ENCODE peak calls at places on chromosomes 6 and 20, in six cellular contexts. J is PC-3, O is GM23248, D is SK-N-SH, V is HCT116, T is MM.1S. U is an unnamed sample. For H3K9me2, the result is how much of the 10 kb centered on the place peaks cover.

GRCh38 chr6:169173532-169174268 is 79.9 kb downstream of the THBS2 start:
- DNase-seq in J (peak), O (no peak), D (no peak), V (no peak), T (no peak), U (no peak)

GRCh38 chr20:45629496-45630100 is at the start of gene WFDC10A:
- DNase-seq in J (peak), O (peak), D (peak), V (peak), T (peak), U (peak)

GRCh38 chr6:135052939-135053338 is 1.7 kb downstream of the HBS1L start:
- DNase-seq in J (no peak), O (peak), D (no peak), V (no peak), T (no peak), U (no peak)

GRCh38 chr6:13952101-13952500 is 27.3 kb downstream of the RNF182 start:
- DNase-seq in J (no peak), O (no peak), D (no peak), V (no peak), T (no peak), U (no peak)

GRCh38 chr6:113694278-113695077 is 162.7 kb upstream of the MARCKS start:
- DNase-seq in J (peak), O (peak), D (no peak), V (no peak), T (no peak), U (no peak)

GRCh38 chr6:29709178-29709576 is 14.1 kb upstream of the HLA-F start:
- DNase-seq in J (no peak), O (no peak), D (no peak), V (no peak), T (no peak), U (no peak)

GRCh38 chr6:158017621-158018369 is 36.1 kb downstream of the SYNJ2 start:
- DNase-seq in J (no peak), O (no peak), D (no peak), V (no peak), T (no peak), U (no peak)

GRCh38 chr6:67393356-67393755 is 1241.7 kb upstream of the ADGRB3 start:
- DNase-seq in J (no peak), O (no peak), D (no peak), V (no peak), T (no peak), U (no peak)

GRCh38 chr20:49186535-49187329 is 1.4 kb downstream of the STAU1 start:
- DNase-seq in J (peak), O (peak), D (peak), V (no peak), T (peak), U (peak)

GRCh38 chr6:36139991-36140710 is 9.8 kb downstream of the MAPK13 start:
- DNase-seq in J (no peak), O (no peak), D (no peak), V (no peak), T (no peak), U (peak)

GRCh38 chr6:109304284-109305015 is 77.8 kb downstream of the CD164 start:
- DNase-seq in J (no peak), O (peak), D (no peak), V (no peak), T (no peak), U (no peak)

GRCh38 chr6:104956663-104957294 is at the start of gene LIN28B:
- DNase-seq in J (no peak), O (no peak), D (no peak), V (no peak), T (no peak), U (peak)

GRCh38 chr20:3011752-3012151 is 31.7 kb upstream of the GNRH2 start:
- DNase-seq in J (no peak), O (no peak), D (no peak), V (no peak), T (no peak), U (no peak)

GRCh38 chr6:33988121-33989015 is 157.5 kb downstream of the GRM4 start:
- DNase-seq in J (no peak), O (no peak), D (peak), V (no peak), T (no peak), U (no peak)

GRCh38 chr6:158095671-158096070 is 72.4 kb downstream of the SERAC1 start:
- DNase-seq in J (no peak), O (no peak), D (no peak), V (no peak), T (no peak), U (no peak)

GRCh38 chr20:3116341-3116740 is 31.8 kb upstream of the AVP start:
- DNase-seq in J (no peak), O (no peak), D (no peak), V (no peak), T (no peak), U (no peak)

GRCh38 chr20:5504061-5504739 is 187.4 kb upstream of the PROKR2 start:
- DNase-seq in J (no peak), O (peak), D (peak), V (no peak), T (no peak), U (no peak)

GRCh38 chr20:16475225-16475624 is 98.0 kb downstream of the KIF16B start:
- DNase-seq in J (peak), O (peak), D (no peak), V (no peak), T (no peak), U (no peak)

GRCh38 chr20:3239867-3240775 is 1.1 kb upstream of the SLC4A11 start:
- DNase-seq in J (no peak), O (peak), D (no peak), V (no peak), T (no peak), U (no peak)

GRCh38 chr20:60857708-60858107 is 394.4 kb upstream of the CDH4 start:
- DNase-seq in J (no peak), O (peak), D (no peak), V (no peak), T (no peak), U (no peak)

GRCh38 chr6:12577124-12577845 is 139.3 kb upstream of the PHACTR1 start:
- DNase-seq in J (peak), O (no peak), D (no peak), V (no peak), T (no peak), U (no peak)

GRCh38 chr20:10114598-10114997 is 79.8 kb downstream of the ANKEF1 start:
- DNase-seq in J (no peak), O (peak), D (no peak), V (no peak), T (no peak), U (no peak)

GRCh38 chr6:13354331-13355042 is 26.1 kb upstream of the TBC1D7 start:
- DNase-seq in J (peak), O (peak), D (no peak), V (no peak), T (no peak), U (peak)

GRCh38 chr6:12116264-12116800 is 104.2 kb downstream of the HIVEP1 start:
- DNase-seq in J (no peak), O (no peak), D (no peak), V (no peak), T (no peak), U (no peak)

GRCh38 chr6:1380625-1381396 is 8.6 kb upstream of the FOXF2 start:
- DNase-seq in J (no peak), O (no peak), D (no peak), V (no peak), T (no peak), U (no peak)

GRCh38 chr20:51388227-51388626 is 154.3 kb downstream of the NFATC2 start:
- DNase-seq in J (peak), O (peak), D (no peak), V (no peak), T (no peak), U (no peak)

GRCh38 chr6:161444464-161444863 is 170.6 kb upstream of the AGPAT4 start:
- DNase-seq in J (no peak), O (peak), D (no peak), V (no peak), T (no peak), U (peak)

GRCh38 chr20:22921595-22922421 is 113.3 kb upstream of the SSTR4 start:
- DNase-seq in J (peak), O (peak), D (no peak), V (no peak), T (no peak), U (no peak)

GRCh38 chr6:47727391-47727790 is 29.0 kb downstream of the ADGRF4 start:
- DNase-seq in J (no peak), O (no peak), D (no peak), V (no peak), T (no peak), U (no peak)

GRCh38 chr20:3857405-3857804 is 10.8 kb downstream of the MAVS start:
- DNase-seq in J (no peak), O (no peak), D (no peak), V (no peak), T (no peak), U (no peak)

GRCh38 chr6:36349240-36349639 is 12.6 kb upstream of the BNIP5 start:
- DNase-seq in J (peak), O (no peak), D (no peak), V (no peak), T (peak), U (peak)

GRCh38 chr6:34595332-34596090 is 39.4 kb upstream of the SPDEF start:
- DNase-seq in J (peak), O (peak), D (no peak), V (no peak), T (no peak), U (no peak)

GRCh38 chr20:47296950-47297349 is 59.5 kb downstream of the ZMYND8 start:
- DNase-seq in J (peak), O (peak), D (no peak), V (no peak), T (no peak), U (no peak)

GRCh38 chr6:56484669-56485068 is 158.0 kb downstream of the DST start:
- DNase-seq in J (peak), O (peak), D (no peak), V (no peak), T (no peak), U (no peak)

GRCh38 chr6:4478098-4478497 is 298.1 kb upstream of the CDYL start:
- DNase-seq in J (no peak), O (no peak), D (no peak), V (no peak), T (no peak), U (no peak)

GRCh38 chr20:35432430-35432735 is 5.6 kb downstream of the GDF5 start:
- DNase-seq in J (no peak), O (no peak), D (no peak), V (no peak), T (no peak), U (no peak)

GRCh38 chr6:138541793-138542481 is 42.6 kb upstream of the NHSL1 start:
- DNase-seq in J (no peak), O (peak), D (no peak), V (no peak), T (no peak), U (no peak)

GRCh38 chr6:40912158-40912946 is 126.7 kb downstream of the UNC5CL start:
- DNase-seq in J (peak), O (peak), D (peak), V (no peak), T (peak), U (peak)

GRCh38 chr6:16711551-16712249 is 49.6 kb downstream of the ATXN1 start:
- DNase-seq in J (peak), O (peak), D (no peak), V (peak), T (no peak), U (no peak)

GRCh38 chr20:63036266-63036665 is 29.5 kb upstream of the BHLHE23 start:
- DNase-seq in J (no peak), O (no peak), D (no peak), V (no peak), T (no peak), U (no peak)
- H3K9me2 ChIP-seq in J (under half), O (under half), D (under half), V (under half), T (under half), U (under half)

DNA sequence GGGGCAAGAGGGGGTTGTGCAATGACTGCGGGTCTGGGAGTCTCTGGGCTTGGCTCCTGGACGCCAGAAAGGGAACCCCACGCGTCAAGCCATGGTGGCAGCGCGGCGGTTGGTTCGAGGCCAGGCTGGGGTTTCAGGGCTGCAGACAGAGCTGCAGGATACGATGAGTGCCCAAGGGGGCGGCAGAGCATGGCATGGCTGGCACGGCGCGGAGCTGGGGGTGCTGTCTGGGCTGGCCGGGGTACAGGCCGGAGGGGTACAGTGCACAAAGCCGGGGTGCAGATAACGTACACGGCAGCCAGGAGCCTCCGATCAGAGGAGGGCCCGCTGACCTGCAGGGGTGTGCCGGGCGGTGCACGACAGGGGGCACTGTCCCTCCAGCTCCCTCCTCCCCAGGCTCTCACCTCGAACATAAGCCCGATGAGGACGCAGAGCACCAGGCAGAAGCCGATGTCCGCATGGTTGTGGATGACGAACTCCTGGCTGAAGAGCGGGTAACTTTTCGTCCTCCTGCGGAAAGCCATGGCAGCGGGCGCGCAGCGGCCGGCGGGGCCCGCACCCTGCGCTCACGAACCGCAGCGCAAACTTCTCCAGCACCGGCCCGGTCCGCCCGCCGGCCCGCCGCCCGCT is 353 bp downstream of the TRAM2 start:
- DNase-seq in J (peak), O (peak), D (peak), V (peak), T (peak), U (peak)
- H3K9ac ChIP-seq in J (peak), O (peak), D (peak), V (peak), T (peak), U (peak)

DNA sequence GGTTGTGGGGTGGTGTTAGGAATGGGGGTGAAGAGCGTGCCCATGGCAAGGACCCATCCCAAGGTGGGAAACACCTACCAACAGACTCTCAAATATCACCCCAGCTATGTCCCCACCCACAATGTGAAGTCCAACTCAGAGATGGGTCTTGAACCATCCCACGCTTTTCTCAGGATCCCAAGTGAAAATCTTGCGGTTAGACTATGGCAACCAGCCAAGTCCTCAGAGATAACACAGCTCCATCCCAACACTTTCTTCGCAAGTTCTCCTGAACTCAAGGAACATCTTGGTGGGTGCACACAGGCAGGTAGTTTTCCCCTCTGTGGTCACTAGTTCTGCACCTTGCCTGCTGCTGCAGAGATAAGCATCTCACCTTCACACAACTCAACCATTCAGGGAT is 116.0 kb downstream of the CDC5L start:
- DNase-seq in J (no peak), O (no peak), D (no peak), V (no peak), T (no peak), U (no peak)
- H3K9me2 ChIP-seq in J (under half), O (under half), D (under half), V (under half), T (under half), U (under half)

GRCh38 chr6:5713519-5713918 is 293.2 kb downstream of the NRN1 start:
- DNase-seq in J (no peak), O (no peak), D (no peak), V (no peak), T (no peak), U (no peak)
- H3K9ac ChIP-seq in J (no peak), O (no peak), D (no peak), V (no peak), T (no peak), U (no peak)

GRCh38 chr6:150165020-150165702 is 22.3 kb downstream of the PPP1R14C start:
- DNase-seq in J (no peak), O (no peak), D (no peak), V (no peak), T (no peak), U (no peak)
- H3K9me2 ChIP-seq in J (under half), O (under half), D (under half), V (under half), T (under half), U (under half)

DNA sequence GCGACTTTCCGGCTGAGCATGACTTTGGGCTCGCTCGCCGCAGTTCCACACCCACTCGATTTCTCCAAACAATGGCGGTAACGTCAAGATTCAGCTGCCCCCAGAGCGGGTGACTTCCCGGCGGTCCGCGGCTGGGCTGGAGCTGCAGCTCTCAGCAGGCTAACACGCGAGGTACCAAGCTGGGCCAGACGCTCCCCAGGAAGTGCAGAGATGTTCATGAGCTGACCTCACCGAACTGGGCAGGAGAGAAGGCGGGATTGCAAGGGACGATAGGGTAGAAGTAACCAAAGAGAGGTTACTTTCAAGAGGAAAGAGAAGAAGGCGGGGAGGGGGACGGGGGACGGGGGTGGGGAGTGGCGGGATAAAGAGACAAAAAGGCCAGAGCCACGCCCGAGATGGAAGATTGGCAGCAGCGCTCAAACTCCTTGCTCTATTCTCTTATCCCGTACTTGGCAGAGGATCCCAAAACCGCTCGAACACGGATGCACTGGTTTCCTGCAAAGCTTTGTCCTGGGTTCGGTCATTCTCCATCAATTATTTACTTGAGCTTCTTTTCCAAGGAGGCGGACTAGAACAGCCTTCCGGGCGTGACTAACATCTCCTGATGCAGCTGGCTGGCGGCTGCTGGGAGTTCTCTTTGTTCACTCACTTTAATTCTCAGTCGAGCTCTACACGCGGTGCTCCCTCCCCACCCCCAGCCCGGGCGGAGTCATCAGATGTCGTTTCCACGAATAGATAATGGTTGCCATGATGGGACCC is at the start of gene MTCL3:
- DNase-seq in J (no peak), O (peak), D (peak), V (no peak), T (no peak), U (no peak)
- H3K9ac ChIP-seq in J (no peak), O (no peak), D (peak), V (no peak), T (no peak), U (no peak)

DNA sequence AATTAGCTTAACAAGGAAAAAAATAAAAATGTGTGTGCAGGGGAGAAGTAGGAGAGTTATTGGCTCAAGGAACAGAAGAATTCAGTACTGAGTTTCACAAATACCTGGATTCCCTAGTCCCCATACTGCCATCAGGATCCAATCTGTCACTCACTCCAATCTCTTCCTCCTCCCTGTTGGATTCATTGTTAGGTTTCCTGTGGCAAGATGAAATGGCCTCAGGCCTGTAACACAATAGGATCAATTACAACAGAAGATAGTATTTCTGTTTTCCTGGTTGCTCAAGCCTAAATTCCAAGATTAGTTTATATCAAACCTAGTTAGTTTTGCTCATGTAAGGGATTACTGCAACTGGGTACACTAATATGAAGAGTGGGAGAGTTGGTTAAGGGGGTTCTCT is 24.4 kb downstream of the HCRTR2 start:
- DNase-seq in J (peak), O (no peak), D (no peak), V (no peak), T (no peak), U (no peak)
- H3K9me2 ChIP-seq in J (under half), O (under half), D (under half), V (under half), T (under half), U (under half)

GRCh38 chr6:44199883-44200282 is 16.8 kb upstream of the MYMX start:
- DNase-seq in J (no peak), O (no peak), D (no peak), V (no peak), T (no peak), U (no peak)

GRCh38 chr6:44202332-44202971 is 14.3 kb upstream of the MYMX start:
- DNase-seq in J (no peak), O (no peak), D (no peak), V (no peak), T (no peak), U (no peak)

GRCh38 chr6:44201200-44201599 is 15.5 kb upstream of the MYMX start:
- DNase-seq in J (no peak), O (no peak), D (no peak), V (no peak), T (no peak), U (no peak)

GRCh38 chr6:44202972-44203750 is 13.6 kb upstream of the MYMX start:
- DNase-seq in J (peak), O (no peak), D (no peak), V (no peak), T (no peak), U (no peak)

DNA sequence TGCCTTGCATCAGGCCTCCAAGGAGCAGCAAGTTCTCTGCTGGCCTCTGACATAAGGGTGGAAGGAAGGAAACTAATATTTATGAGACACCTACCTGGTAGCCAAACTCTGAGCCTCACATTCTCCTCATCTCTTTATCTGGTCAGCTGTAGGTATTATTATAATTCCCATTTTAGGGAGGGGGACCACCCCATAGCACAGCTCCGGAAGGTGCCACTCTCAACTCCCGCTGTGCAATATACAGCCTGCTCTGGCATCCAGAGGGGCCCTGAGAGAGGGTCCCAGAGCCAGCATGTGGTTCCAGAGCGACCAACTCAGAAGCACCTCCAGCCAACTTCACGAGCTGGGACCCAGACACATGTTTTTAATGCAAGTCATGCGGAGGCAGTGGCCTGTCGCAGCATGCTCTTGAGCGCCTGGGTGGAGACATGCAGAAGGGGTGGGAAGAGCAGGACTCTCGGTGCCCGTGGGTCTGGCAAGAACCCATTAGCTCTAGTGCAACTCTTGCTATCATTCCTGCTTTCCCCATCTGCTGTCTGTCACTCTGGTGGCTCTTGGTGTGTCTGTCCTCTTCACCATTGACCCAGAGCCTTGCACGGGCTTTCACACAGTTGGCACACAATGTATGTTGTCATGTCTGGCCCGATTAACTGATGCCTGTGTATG is 15.0 kb upstream of the MYMX start:
- DNase-seq in J (no peak), O (no peak), D (no peak), V (no peak), T (no peak), U (no peak)
- H3K9ac ChIP-seq in J (no peak), O (no peak), D (no peak), V (no peak), T (no peak), U (no peak)